ENCODE peak calls at places on chromosomes 5 and 9, in five cellular contexts. E is AG04450; W is stimulated activated CD4-positive, alpha-beta T cell treated with anti-CD3 and anti-CD28 coated beads, Interleukin-1b, Interleukin-23, amount 100 ng/mL, for 1 hour; O is H7; T is hippocampal formation. I is an unnamed sample.
A peak's percentile ranks its signal among the peaks of the same experiment; 100 is the strongest.

GRCh38 chr5:3392306-3392939 is 203.2 kb upstream of the IRX1 start:
- DNase-seq in E (no peak), W (no peak), O (peak; percentile 70), T (no peak), I (no peak)

GRCh38 chr5:171367424-171368370 is 20.0 kb upstream of the NPM1 start:
- DNase-seq in E (no peak), W (no peak), O (no peak), T (no peak), I (peak; percentile 15)

GRCh38 chr9:6354072-6354686 is 26.0 kb downstream of the TPD52L3 start:
- DNase-seq in E (peak; percentile 48), W (no peak), O (peak; percentile 72), T (peak; percentile 44), I (no peak)

GRCh38 chr5:60436518-60436917 is 263.4 kb downstream of the DEPDC1B start:
- DNase-seq in E (no peak), W (no peak), O (no peak), T (no peak), I (no peak)

GRCh38 chr5:11048760-11049159 is 287.7 kb upstream of the DAP start:
- DNase-seq in E (no peak), W (no peak), O (no peak), T (no peak), I (no peak)

GRCh38 chr5:73370076-73370475 is 78.5 kb downstream of the FOXD1 start:
- DNase-seq in E (no peak), W (no peak), O (no peak), T (no peak), I (no peak)

GRCh38 chr5:143194206-143194605 is 209.3 kb downstream of the NR3C1 start:
- DNase-seq in E (no peak), W (no peak), O (no peak), T (no peak), I (no peak)

GRCh38 chr9:109716631-109717030 is 63.4 kb upstream of the PALM2AKAP2 start:
- DNase-seq in E (no peak), W (no peak), O (no peak), T (no peak), I (no peak)

GRCh38 chr5:147685991-147686390 is 96.5 kb downstream of the JAKMIP2 start:
- DNase-seq in E (no peak), W (no peak), O (no peak), T (peak; percentile 23), I (no peak)

GRCh38 chr5:8906303-8906967 is 639.4 kb downstream of the SEMA5A start:
- DNase-seq in E (peak; percentile 39), W (no peak), O (no peak), T (no peak), I (no peak)

GRCh38 chr5:53112909-53113308 is 3.4 kb upstream of the MOCS2 start:
- DNase-seq in E (no peak), W (no peak), O (no peak), T (no peak), I (no peak)